ENCODE peak calls at places on chromosomes 13 and 19, in seven cellular contexts. W is naive thymus-derived CD4-positive, alpha-beta T cell; H is H9; I is neuronal stem cell; A is CD4-positive, alpha-beta T cell; R is SK-N-MC; U is cardiac muscle cell. C is an unnamed sample.

GRCh38 chr19:54388001-54388802 is 23.5 kb upstream of the LAIR1 start:
- DNase-seq in H (no peak), A (peak), I (no peak), R (no peak), U (no peak), W (peak), C (peak)

GRCh38 chr19:33379151-33379829 is 5.8 kb downstream of the CEBPG start:
- DNase-seq in I (no peak), H (no peak), U (no peak), R (no peak), A (no peak), W (no peak), C (no peak)

GRCh38 chr19:47430041-47430802 is 10.9 kb upstream of the MEIS3 start:
- DNase-seq in U (peak), R (no peak), I (no peak), W (no peak), H (peak), A (no peak), C (no peak)

GRCh38 chr13:44040070-44040753 is 160.5 kb downstream of the LACC1 start:
- DNase-seq in R (no peak), W (no peak), U (no peak), A (no peak), H (no peak), I (no peak), C (no peak)

GRCh38 chr19:42357290-42357689 is 31.9 kb downstream of the MEGF8 start:
- DNase-seq in R (no peak), I (no peak), W (no peak), U (no peak), H (no peak), A (no peak), C (no peak)

GRCh38 chr19:41540041-41540695 is 35.8 kb upstream of the CEACAM21 start:
- DNase-seq in H (no peak), A (no peak), U (no peak), W (no peak), I (no peak), R (no peak), C (no peak)

GRCh38 chr13:106432636-106433035 is 102.8 kb downstream of the EFNB2 start:
- DNase-seq in I (no peak), W (no peak), R (no peak), H (no peak), A (no peak), U (no peak), C (no peak)

GRCh38 chr13:65679240-65679639 is 1550.9 kb downstream of the PCDH9 start:
- DNase-seq in R (no peak), U (no peak), I (no peak), W (no peak), A (no peak), H (no peak), C (no peak)

GRCh38 chr13:87887459-87888123 is 216.4 kb downstream of the SLITRK5 start:
- DNase-seq in H (no peak), A (no peak), I (no peak), R (no peak), U (no peak), W (no peak), C (peak)

DNA sequence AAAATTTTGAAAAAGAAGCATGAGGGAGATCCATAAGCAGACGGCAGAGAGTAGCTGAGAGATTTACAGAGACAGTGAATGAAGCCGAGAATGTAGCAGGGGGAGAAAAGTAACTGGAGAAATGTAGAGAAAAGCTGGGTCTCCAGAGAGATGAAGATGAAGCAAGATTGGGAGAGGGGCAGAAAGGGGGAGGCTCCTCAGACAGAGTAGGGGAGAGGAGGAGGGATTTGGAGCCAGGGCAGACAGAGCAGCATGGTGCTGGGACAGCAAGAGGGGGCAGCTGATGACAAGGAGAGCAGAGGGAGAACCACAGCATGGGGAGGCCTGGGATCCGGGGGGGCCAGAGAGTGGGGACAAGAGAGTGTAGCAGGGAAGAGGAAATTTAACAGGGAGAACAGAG is 933 bp downstream of the ZNF610 start:
- DNase-seq in I (no peak), H (no peak), U (no peak), W (no peak), A (no peak), R (no peak), C (peak)
- H3K27ac ChIP-seq in I (no peak), H (no peak), U (peak), W (peak), A (peak), R (peak), C (peak)

DNA sequence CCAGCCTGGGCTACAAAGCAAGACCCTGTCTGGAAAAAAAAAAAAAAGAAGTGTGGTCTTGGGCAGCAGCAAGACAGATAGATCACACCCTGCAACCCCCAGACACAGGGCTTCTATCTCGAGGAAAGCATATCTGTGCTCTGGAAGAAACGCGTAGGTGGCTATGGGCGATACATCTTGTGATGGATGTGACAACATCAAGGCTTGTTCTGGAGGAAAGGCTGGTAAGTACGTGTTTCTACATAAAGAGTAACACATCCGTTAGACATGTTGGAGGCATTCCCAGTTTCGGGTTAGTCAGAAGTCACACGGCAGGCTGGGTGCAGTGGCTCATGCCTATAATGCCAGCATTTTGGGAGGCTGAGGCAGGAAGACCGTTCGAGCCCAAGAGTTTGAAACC is 6.6 kb upstream of the DHDH start:
- DNase-seq in U (no peak), A (no peak), I (no peak), H (no peak), W (peak), R (no peak), C (no peak)
- H3K27ac ChIP-seq in U (no peak), A (no peak), I (no peak), H (no peak), W (no peak), R (no peak), C (no peak)

GRCh38 chr13:28532226-28533048 is 37.5 kb upstream of the FLT1 start:
- DNase-seq in W (no peak), A (no peak), U (peak), I (peak), R (no peak), H (peak), C (no peak)

GRCh38 chr13:28530729-28531194 is 35.8 kb upstream of the FLT1 start:
- DNase-seq in W (no peak), I (no peak), R (no peak), U (no peak), A (no peak), H (peak), C (no peak)

GRCh38 chr13:28531195-28531955 is 36.4 kb upstream of the FLT1 start:
- DNase-seq in H (no peak), I (peak), U (peak), W (no peak), R (no peak), A (no peak), C (no peak)

GRCh38 chr13:28533049-28533436 is 38.1 kb upstream of the FLT1 start:
- DNase-seq in R (no peak), I (peak), W (no peak), A (no peak), H (no peak), U (no peak), C (no peak)

DNA sequence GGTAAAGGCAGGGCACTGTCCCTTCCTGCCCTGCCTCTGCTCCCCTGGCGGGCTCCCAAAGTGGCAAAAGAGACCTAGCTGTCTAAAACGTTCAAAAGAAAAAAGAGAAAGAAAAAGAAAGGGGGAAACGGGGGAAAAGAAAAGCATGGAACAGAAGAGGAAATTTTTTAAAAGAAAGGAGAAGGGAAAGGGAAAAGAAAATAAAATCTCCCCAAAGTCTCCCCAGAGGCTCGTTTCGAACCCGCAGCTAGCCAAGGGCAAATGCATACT is 37.0 kb upstream of the FLT1 start:
- DNase-seq in U (no peak), H (no peak), I (no peak), R (no peak), A (no peak), W (no peak), C (no peak)
- H3K27ac ChIP-seq in U (no peak), H (no peak), I (no peak), R (peak), A (no peak), W (no peak), C (no peak)

GRCh38 chr13:80825276-80825675 is 484.4 kb upstream of the SPRY2 start:
- DNase-seq in U (no peak), I (no peak), A (no peak), W (no peak), H (no peak), R (no peak), C (no peak)

GRCh38 chr13:80828759-80829158 is 487.8 kb upstream of the SPRY2 start:
- DNase-seq in W (no peak), A (no peak), H (no peak), U (no peak), I (no peak), R (no peak), C (no peak)

GRCh38 chr13:80835902-80836301 is 495.0 kb upstream of the SPRY2 start:
- DNase-seq in H (no peak), U (no peak), R (no peak), A (no peak), I (no peak), W (no peak), C (no peak)

DNA sequence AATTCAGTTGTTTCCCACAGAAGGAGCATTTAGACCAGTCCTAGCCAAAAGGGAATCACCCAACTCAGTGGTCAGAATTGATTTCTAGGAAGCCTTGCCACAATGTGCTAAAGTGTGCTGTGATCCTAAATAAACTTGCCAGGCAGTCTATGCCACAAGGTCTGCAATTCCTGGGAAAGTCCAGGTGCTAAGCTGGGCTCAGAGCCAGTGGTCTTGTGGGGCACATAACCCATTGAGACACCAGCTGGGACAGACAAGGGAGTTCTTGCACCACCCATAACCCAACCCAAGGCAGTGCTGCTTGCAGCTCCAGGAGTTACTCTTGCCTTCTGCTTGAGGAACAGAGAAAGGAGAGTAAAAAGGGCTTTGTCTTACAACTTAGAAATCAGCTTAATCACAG is 489.5 kb upstream of the SPRY2 start:
- DNase-seq in I (no peak), U (no peak), A (no peak), W (no peak), R (no peak), H (no peak), C (no peak)
- H3K27ac ChIP-seq in I (no peak), U (no peak), A (no peak), W (no peak), R (no peak), H (no peak), C (no peak)

GRCh38 chr19:10603084-10603872 is 16.2 kb upstream of the AP1M2 start:
- DNase-seq in H (peak), A (peak), R (peak), I (no peak), U (peak), W (peak), C (no peak)

GRCh38 chr19:10602330-10603083 is 15.4 kb upstream of the AP1M2 start:
- DNase-seq in R (no peak), H (peak), U (peak), A (peak), W (peak), I (peak), C (peak)

GRCh38 chr19:10601999-10602329 is 14.9 kb upstream of the AP1M2 start:
- DNase-seq in R (no peak), I (no peak), W (no peak), H (no peak), U (no peak), A (no peak), C (no peak)

GRCh38 chr19:10603873-10604459 is 16.9 kb upstream of the AP1M2 start:
- DNase-seq in U (no peak), H (no peak), I (no peak), R (peak), W (peak), A (peak), C (no peak)

DNA sequence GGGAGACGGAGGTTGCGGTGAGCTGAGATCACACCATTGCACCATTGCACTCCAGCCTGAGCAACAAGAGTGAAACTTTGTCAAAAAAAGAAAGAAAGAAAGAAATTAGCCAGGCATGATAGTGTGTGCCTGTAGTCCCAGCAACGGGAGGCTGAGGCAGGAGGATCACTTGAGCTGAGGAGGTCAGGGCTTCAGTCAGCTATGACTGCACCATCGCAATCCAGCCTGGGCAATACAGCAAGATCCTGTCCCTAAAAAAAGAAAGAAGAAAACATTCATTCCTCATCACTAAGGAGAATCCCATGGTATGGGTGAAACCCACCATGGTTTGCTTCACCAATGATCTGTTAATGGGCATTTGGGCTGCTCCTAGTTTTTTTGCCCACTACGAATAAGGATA is 13.0 kb upstream of the AP1M2 start:
- DNase-seq in A (no peak), R (no peak), W (no peak), U (no peak), I (no peak), H (no peak), C (no peak)
- H3K27ac ChIP-seq in A (no peak), R (no peak), W (no peak), U (no peak), I (no peak), H (no peak), C (no peak)

DNA sequence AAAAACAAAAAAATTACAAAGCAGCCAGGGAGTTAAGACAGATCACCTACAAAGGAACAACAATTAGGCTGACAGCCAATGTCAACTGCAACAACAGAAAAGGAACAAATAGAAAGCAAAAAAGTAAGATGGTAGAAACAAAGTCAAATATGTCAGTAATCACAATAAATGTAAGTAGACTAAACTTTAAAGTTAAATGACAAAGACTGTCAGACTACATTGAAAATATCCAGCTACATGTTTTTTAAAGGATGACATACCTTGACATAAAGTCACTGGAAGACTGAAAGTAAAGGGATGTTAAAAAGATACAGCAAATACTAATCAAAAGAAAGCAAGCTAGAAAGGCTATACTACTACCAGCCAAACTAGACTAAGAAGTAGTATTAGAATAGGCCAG is 14.9 kb downstream of the TMEM161A start:
- DNase-seq in H (no peak), W (no peak), R (no peak), A (no peak), I (no peak), U (no peak), C (no peak)
- H3K27ac ChIP-seq in H (no peak), W (no peak), R (no peak), A (no peak), I (no peak), U (no peak), C (no peak)

GRCh38 chr13:108227651-108228272 is 9.6 kb downstream of the ABHD13 start:
- DNase-seq in R (peak), U (peak), A (peak), H (no peak), W (peak), I (no peak), C (no peak)

GRCh38 chr13:108226184-108226583 is 8.0 kb downstream of the ABHD13 start:
- DNase-seq in U (peak), H (no peak), A (no peak), R (no peak), I (no peak), W (no peak), C (no peak)

GRCh38 chr13:108225440-108225839 is 7.2 kb downstream of the ABHD13 start:
- DNase-seq in I (no peak), H (no peak), A (no peak), R (no peak), W (peak), U (no peak), C (no peak)

GRCh38 chr13:108230377-108230776 is 12.2 kb downstream of the ABHD13 start:
- DNase-seq in I (no peak), W (no peak), R (no peak), A (no peak), H (no peak), U (no peak), C (no peak)
- H3K27ac ChIP-seq in I (no peak), W (no peak), R (no peak), A (no peak), H (no peak), U (no peak), C (no peak)

GRCh38 chr19:39246951-39247669 is 1.5 kb downstream of the IFNL4 start:
- DNase-seq in H (peak), W (peak), R (no peak), A (no peak), I (no peak), U (no peak), C (no peak)

GRCh38 chr19:39251081-39251480 is 2.4 kb upstream of the IFNL4 start:
- DNase-seq in I (no peak), R (no peak), U (no peak), H (no peak), W (no peak), A (no peak), C (no peak)

GRCh38 chr19:39248806-39249205 is at the start of gene IFNL4:
- DNase-seq in W (no peak), R (no peak), I (no peak), U (no peak), H (no peak), A (no peak), C (no peak)

GRCh38 chr19:39252458-39252857 is 3.8 kb upstream of the IFNL4 start:
- DNase-seq in A (no peak), R (no peak), I (no peak), U (no peak), H (no peak), W (no peak), C (no peak)

GRCh38 chr19:39247701-39248664 is 673 bp downstream of the IFNL4 start:
- DNase-seq in H (peak), R (no peak), A (no peak), W (peak), U (peak), I (no peak), C (no peak)
- H3K27ac ChIP-seq in H (no peak), R (no peak), A (no peak), W (no peak), U (no peak), I (no peak), C (no peak)

DNA sequence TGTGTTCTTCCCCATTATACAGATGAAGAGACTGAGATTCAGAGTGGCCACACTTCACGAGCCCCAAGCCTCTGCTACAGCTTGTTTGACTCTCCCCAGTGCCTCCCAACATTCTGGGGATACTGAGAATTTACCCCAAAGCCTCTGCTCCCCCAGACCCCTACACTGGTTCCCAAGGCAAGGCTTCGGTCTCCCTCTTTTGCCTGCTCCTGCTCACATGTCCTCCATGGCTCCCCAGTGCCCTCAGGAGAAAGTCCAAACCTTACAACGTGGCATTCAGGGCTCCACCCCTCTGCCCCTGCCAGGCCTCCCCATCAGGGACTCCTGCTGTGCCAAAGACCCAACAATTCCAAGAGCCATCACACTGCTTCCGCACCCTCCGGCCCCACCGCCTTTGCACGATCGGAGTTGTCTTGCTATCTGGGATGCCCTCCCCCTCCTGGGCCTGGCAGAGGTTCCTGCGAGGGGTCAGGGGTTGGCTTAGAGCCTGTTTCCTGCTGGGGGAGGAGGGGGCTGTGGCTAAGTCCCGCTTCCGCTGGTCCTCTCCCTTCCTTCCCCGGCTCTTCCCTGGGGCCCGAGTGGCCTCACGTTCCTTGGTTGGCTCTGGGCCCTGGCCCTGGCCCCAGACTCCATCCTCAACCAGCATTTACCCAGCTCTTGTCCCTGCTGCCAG is 15.4 kb downstream of the GTPBP3 start:
- DNase-seq in A (no peak), H (no peak), W (no peak), R (no peak), I (no peak), U (no peak), C (no peak)
- H3K27ac ChIP-seq in A (no peak), H (no peak), W (no peak), R (no peak), I (no peak), U (no peak), C (no peak)

DNA sequence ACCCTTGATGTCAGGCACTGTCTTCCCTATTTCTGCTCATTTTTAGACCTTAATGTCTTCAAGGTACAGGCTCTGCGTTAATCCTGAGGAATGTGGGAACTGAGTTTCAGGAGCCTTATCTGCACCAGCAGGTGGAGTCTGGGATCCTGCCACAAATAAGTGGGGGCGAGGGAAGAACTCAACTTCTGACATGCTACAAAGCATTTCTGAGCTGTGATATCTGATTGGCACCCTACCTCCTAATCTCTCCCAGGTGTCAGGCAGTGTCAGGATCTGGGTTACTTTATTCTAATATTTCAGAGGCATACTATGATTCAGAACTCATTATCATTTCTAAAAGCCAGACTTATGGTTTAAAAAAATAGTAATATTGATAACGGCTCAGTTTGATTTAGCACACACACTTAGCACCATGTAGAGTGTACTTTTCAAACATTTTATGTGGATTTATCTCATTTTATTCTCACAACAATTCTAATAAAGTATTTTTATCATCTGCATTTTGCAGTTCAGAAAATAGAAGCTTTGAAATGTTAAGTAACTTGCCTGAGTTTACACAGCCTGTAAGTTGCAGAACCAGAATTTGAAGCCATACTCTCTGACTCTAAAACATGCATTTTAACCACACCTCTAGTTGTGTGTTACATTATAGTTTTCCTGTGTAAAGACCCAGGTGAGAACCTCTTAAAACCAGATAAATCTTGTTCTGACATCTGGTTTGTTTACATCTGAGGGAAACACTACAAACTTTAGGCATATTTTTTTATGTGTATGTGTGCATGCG is 358.6 kb downstream of the TDRD3 start:
- DNase-seq in W (no peak), U (peak), A (no peak), I (no peak), R (no peak), H (peak), C (no peak)
- H3K27ac ChIP-seq in W (no peak), U (peak), A (no peak), I (no peak), R (peak), H (no peak), C (no peak)